ENCODE peak calls at places on chromosomes 4 and X, in five cellular contexts. One of them, this sample, is unnamed.
A peak's percentile ranks its signal among the peaks of the same experiment; 100 is the strongest.

GRCh38 chr4:44928062-44928380 is 201.7 kb upstream of the GNPDA2 start:
- DNase-seq in heart right ventricle: no peak
- DNase-seq in NCI-H1436: no peak
- DNase-seq in pulmonary artery endothelial cell: no peak
- DNase-seq in activated gamma-delta T cell treated with Interleukin-2 at 50 U/mL for 16 hours: no peak
- DNase-seq in this sample: no peak

GRCh38 chr4:127685292-127685691 is 44.9 kb upstream of the SLC25A31 start:
- DNase-seq in heart right ventricle: no peak
- DNase-seq in NCI-H1436: no peak
- DNase-seq in activated gamma-delta T cell treated with Interleukin-2 at 50 U/mL for 16 hours: no peak
- DNase-seq in pulmonary artery endothelial cell: no peak
- DNase-seq in this sample: no peak

GRCh38 chr4:10461850-10462400 is 4.7 kb upstream of the ZNF518B start:
- DNase-seq in heart right ventricle: no peak
- DNase-seq in NCI-H1436: no peak
- DNase-seq in pulmonary artery endothelial cell: no peak
- DNase-seq in activated gamma-delta T cell treated with Interleukin-2 at 50 U/mL for 16 hours: no peak
- DNase-seq in this sample: no peak

GRCh38 chrX:149374751-149375150 is 130.4 kb downstream of the IDS start:
- DNase-seq in pulmonary artery endothelial cell: no peak
- DNase-seq in heart right ventricle: no peak
- DNase-seq in NCI-H1436: no peak
- DNase-seq in activated gamma-delta T cell treated with Interleukin-2 at 50 U/mL for 16 hours: no peak
- DNase-seq in this sample: no peak

GRCh38 chrX:14676431-14676830 is 147.1 kb downstream of the GLRA2 start:
- DNase-seq in activated gamma-delta T cell treated with Interleukin-2 at 50 U/mL for 16 hours: no peak
- DNase-seq in NCI-H1436: no peak
- DNase-seq in heart right ventricle: no peak
- DNase-seq in pulmonary artery endothelial cell: no peak
- DNase-seq in this sample: no peak

GRCh38 chr4:168589154-168589553 is 92.3 kb downstream of the PALLD start:
- DNase-seq in heart right ventricle: no peak
- DNase-seq in activated gamma-delta T cell treated with Interleukin-2 at 50 U/mL for 16 hours: no peak
- DNase-seq in NCI-H1436: no peak
- DNase-seq in pulmonary artery endothelial cell: no peak
- DNase-seq in this sample: no peak

GRCh38 chrX:44071847-44072545 is 98.8 kb upstream of the NDP start:
- DNase-seq in activated gamma-delta T cell treated with Interleukin-2 at 50 U/mL for 16 hours: no peak
- DNase-seq in heart right ventricle: no peak
- DNase-seq in NCI-H1436: no peak
- DNase-seq in pulmonary artery endothelial cell: no peak
- DNase-seq in this sample: no peak

GRCh38 chr4:3047464-3048286 is 26.7 kb downstream of the HTT-AS start:
- DNase-seq in pulmonary artery endothelial cell: no peak
- DNase-seq in heart right ventricle: peak; percentile 62
- DNase-seq in NCI-H1436: peak; percentile 23
- DNase-seq in activated gamma-delta T cell treated with Interleukin-2 at 50 U/mL for 16 hours: peak; percentile 54
- DNase-seq in this sample: no peak

GRCh38 chrX:102784550-102784949 is 64.0 kb downstream of the GPRASP3 start:
- DNase-seq in pulmonary artery endothelial cell: no peak
- DNase-seq in heart right ventricle: no peak
- DNase-seq in activated gamma-delta T cell treated with Interleukin-2 at 50 U/mL for 16 hours: no peak
- DNase-seq in NCI-H1436: no peak
- DNase-seq in this sample: no peak

GRCh38 chr4:123701046-123701445 is 304.5 kb downstream of the SPRY1 start:
- DNase-seq in pulmonary artery endothelial cell: peak; percentile 35
- DNase-seq in NCI-H1436: no peak
- DNase-seq in activated gamma-delta T cell treated with Interleukin-2 at 50 U/mL for 16 hours: no peak
- DNase-seq in heart right ventricle: no peak
- DNase-seq in this sample: no peak

GRCh38 chr4:141180991-141181760 is 39.5 kb upstream of the ZNF330 start:
- DNase-seq in activated gamma-delta T cell treated with Interleukin-2 at 50 U/mL for 16 hours: no peak
- DNase-seq in heart right ventricle: no peak
- DNase-seq in pulmonary artery endothelial cell: no peak
- DNase-seq in NCI-H1436: no peak
- DNase-seq in this sample: no peak

GRCh38 chr4:7857238-7857701 is 82.4 kb downstream of the AFAP1 start:
- DNase-seq in NCI-H1436: no peak
- DNase-seq in heart right ventricle: no peak
- DNase-seq in activated gamma-delta T cell treated with Interleukin-2 at 50 U/mL for 16 hours: no peak
- DNase-seq in pulmonary artery endothelial cell: no peak
- DNase-seq in this sample: no peak

GRCh38 chr4:20313237-20314030 is 61.7 kb downstream of the SLIT2 start:
- DNase-seq in heart right ventricle: no peak
- DNase-seq in NCI-H1436: no peak
- DNase-seq in pulmonary artery endothelial cell: no peak
- DNase-seq in activated gamma-delta T cell treated with Interleukin-2 at 50 U/mL for 16 hours: no peak
- DNase-seq in this sample: no peak

GRCh38 chr4:26782830-26783202 is 77.8 kb upstream of the STIM2 start:
- DNase-seq in NCI-H1436: no peak
- DNase-seq in heart right ventricle: no peak
- DNase-seq in activated gamma-delta T cell treated with Interleukin-2 at 50 U/mL for 16 hours: no peak
- DNase-seq in pulmonary artery endothelial cell: no peak
- DNase-seq in this sample: no peak

GRCh38 chrX:103157511-103158316 is 57.2 kb upstream of the BEX4 start:
- DNase-seq in activated gamma-delta T cell treated with Interleukin-2 at 50 U/mL for 16 hours: no peak
- DNase-seq in pulmonary artery endothelial cell: no peak
- DNase-seq in heart right ventricle: no peak
- DNase-seq in NCI-H1436: peak; percentile 4
- DNase-seq in this sample: no peak

GRCh38 chr4:41632481-41633073 is 94.6 kb downstream of the LIMCH1 start:
- DNase-seq in NCI-H1436: no peak
- DNase-seq in pulmonary artery endothelial cell: no peak
- DNase-seq in heart right ventricle: no peak
- DNase-seq in activated gamma-delta T cell treated with Interleukin-2 at 50 U/mL for 16 hours: no peak
- DNase-seq in this sample: no peak

GRCh38 chr4:10082047-10082446 is 34.6 kb downstream of the WDR1 start:
- DNase-seq in pulmonary artery endothelial cell: no peak
- DNase-seq in heart right ventricle: no peak
- DNase-seq in activated gamma-delta T cell treated with Interleukin-2 at 50 U/mL for 16 hours: no peak
- DNase-seq in NCI-H1436: no peak
- DNase-seq in this sample: no peak

GRCh38 chrX:35728481-35728880 is 69.7 kb upstream of the MAGEB16 start:
- DNase-seq in NCI-H1436: no peak
- DNase-seq in pulmonary artery endothelial cell: no peak
- DNase-seq in activated gamma-delta T cell treated with Interleukin-2 at 50 U/mL for 16 hours: no peak
- DNase-seq in heart right ventricle: no peak
- DNase-seq in this sample: no peak

GRCh38 chr4:105520819-105521790 is 31.3 kb upstream of the ARHGEF38 start:
- DNase-seq in pulmonary artery endothelial cell: no peak
- DNase-seq in activated gamma-delta T cell treated with Interleukin-2 at 50 U/mL for 16 hours: no peak
- DNase-seq in heart right ventricle: no peak
- DNase-seq in NCI-H1436: peak; percentile 62
- DNase-seq in this sample: no peak

GRCh38 chr4:139825523-139826014 is 159.9 kb downstream of the MGST2 start:
- DNase-seq in activated gamma-delta T cell treated with Interleukin-2 at 50 U/mL for 16 hours: no peak
- DNase-seq in pulmonary artery endothelial cell: no peak
- DNase-seq in NCI-H1436: peak; percentile 70
- DNase-seq in heart right ventricle: no peak
- DNase-seq in this sample: no peak

GRCh38 chr4:80005863-80006262 is 67.2 kb downstream of the ANTXR2 start:
- DNase-seq in heart right ventricle: no peak
- DNase-seq in NCI-H1436: no peak
- DNase-seq in pulmonary artery endothelial cell: no peak
- DNase-seq in activated gamma-delta T cell treated with Interleukin-2 at 50 U/mL for 16 hours: no peak
- DNase-seq in this sample: no peak

GRCh38 chrX:9906919-9907318 is 60.2 kb upstream of the CLDN34 start:
- DNase-seq in pulmonary artery endothelial cell: no peak
- DNase-seq in NCI-H1436: no peak
- DNase-seq in heart right ventricle: no peak
- DNase-seq in activated gamma-delta T cell treated with Interleukin-2 at 50 U/mL for 16 hours: no peak
- DNase-seq in this sample: no peak

GRCh38 chrX:154028502-154029184 is 8.9 kb upstream of the IRAK1 start:
- DNase-seq in NCI-H1436: no peak
- DNase-seq in heart right ventricle: no peak
- DNase-seq in pulmonary artery endothelial cell: no peak
- DNase-seq in activated gamma-delta T cell treated with Interleukin-2 at 50 U/mL for 16 hours: no peak
- DNase-seq in this sample: no peak

GRCh38 chr4:114399085-114399484 is 199.5 kb upstream of the UGT8 start:
- DNase-seq in NCI-H1436: no peak
- DNase-seq in heart right ventricle: no peak
- DNase-seq in activated gamma-delta T cell treated with Interleukin-2 at 50 U/mL for 16 hours: no peak
- DNase-seq in pulmonary artery endothelial cell: no peak
- DNase-seq in this sample: no peak

GRCh38 chr4:79121875-79122358 is 182.7 kb upstream of the PAQR3 start:
- DNase-seq in pulmonary artery endothelial cell: no peak
- DNase-seq in heart right ventricle: no peak
- DNase-seq in activated gamma-delta T cell treated with Interleukin-2 at 50 U/mL for 16 hours: no peak
- DNase-seq in NCI-H1436: no peak
- DNase-seq in this sample: no peak

GRCh38 chr4:81606796-81607550 is 135.3 kb upstream of the RASGEF1B start:
- DNase-seq in NCI-H1436: no peak
- DNase-seq in pulmonary artery endothelial cell: no peak
- DNase-seq in heart right ventricle: no peak
- DNase-seq in activated gamma-delta T cell treated with Interleukin-2 at 50 U/mL for 16 hours: no peak
- DNase-seq in this sample: no peak

GRCh38 chr4:143023519-143023918 is 161.2 kb upstream of the USP38 start:
- DNase-seq in NCI-H1436: no peak
- DNase-seq in pulmonary artery endothelial cell: no peak
- DNase-seq in heart right ventricle: no peak
- DNase-seq in activated gamma-delta T cell treated with Interleukin-2 at 50 U/mL for 16 hours: no peak
- DNase-seq in this sample: no peak

GRCh38 chr4:29970626-29971025 is 749.5 kb upstream of the PCDH7 start:
- DNase-seq in activated gamma-delta T cell treated with Interleukin-2 at 50 U/mL for 16 hours: no peak
- DNase-seq in pulmonary artery endothelial cell: no peak
- DNase-seq in heart right ventricle: no peak
- DNase-seq in NCI-H1436: no peak
- DNase-seq in this sample: no peak

GRCh38 chr4:155973639-155974475 is 20.2 kb upstream of the CTSO start:
- DNase-seq in activated gamma-delta T cell treated with Interleukin-2 at 50 U/mL for 16 hours: no peak
- DNase-seq in pulmonary artery endothelial cell: no peak
- DNase-seq in NCI-H1436: no peak
- DNase-seq in heart right ventricle: no peak
- DNase-seq in this sample: no peak

GRCh38 chr4:120018786-120019185 is 47.9 kb downstream of the MAD2L1 start:
- DNase-seq in activated gamma-delta T cell treated with Interleukin-2 at 50 U/mL for 16 hours: no peak
- DNase-seq in NCI-H1436: no peak
- DNase-seq in heart right ventricle: no peak
- DNase-seq in pulmonary artery endothelial cell: no peak
- DNase-seq in this sample: no peak

GRCh38 chr4:104906274-104906673 is 240.4 kb upstream of the TET2 start:
- DNase-seq in heart right ventricle: no peak
- DNase-seq in pulmonary artery endothelial cell: no peak
- DNase-seq in activated gamma-delta T cell treated with Interleukin-2 at 50 U/mL for 16 hours: no peak
- DNase-seq in NCI-H1436: no peak
- DNase-seq in this sample: no peak

GRCh38 chrX:73262991-73263390 is 48.3 kb upstream of the NAP1L2 start:
- DNase-seq in pulmonary artery endothelial cell: no peak
- DNase-seq in NCI-H1436: peak; percentile 3
- DNase-seq in heart right ventricle: no peak
- DNase-seq in activated gamma-delta T cell treated with Interleukin-2 at 50 U/mL for 16 hours: no peak
- DNase-seq in this sample: no peak

GRCh38 chrX:52574416-52575275 is 57.8 kb upstream of the XAGE1B start:
- DNase-seq in pulmonary artery endothelial cell: peak; percentile 17
- DNase-seq in activated gamma-delta T cell treated with Interleukin-2 at 50 U/mL for 16 hours: peak; percentile 11
- DNase-seq in heart right ventricle: no peak
- DNase-seq in NCI-H1436: peak; percentile 40
- DNase-seq in this sample: no peak

GRCh38 chr4:825063-825968 is 613 bp downstream of the CPLX1 start:
- DNase-seq in pulmonary artery endothelial cell: no peak
- DNase-seq in heart right ventricle: peak; percentile 14
- DNase-seq in NCI-H1436: no peak
- DNase-seq in activated gamma-delta T cell treated with Interleukin-2 at 50 U/mL for 16 hours: peak; percentile 27
- DNase-seq in this sample: no peak

GRCh38 chrX:1564750-1565683 is 26.4 kb upstream of the AKAP17A start:
- DNase-seq in pulmonary artery endothelial cell: no peak
- DNase-seq in heart right ventricle: no peak
- DNase-seq in NCI-H1436: no peak
- DNase-seq in activated gamma-delta T cell treated with Interleukin-2 at 50 U/mL for 16 hours: no peak
- DNase-seq in this sample: no peak

GRCh38 chr4:133270021-133270570 is 121.0 kb downstream of the PCDH10 start:
- DNase-seq in activated gamma-delta T cell treated with Interleukin-2 at 50 U/mL for 16 hours: no peak
- DNase-seq in pulmonary artery endothelial cell: no peak
- DNase-seq in heart right ventricle: no peak
- DNase-seq in NCI-H1436: no peak
- DNase-seq in this sample: no peak

GRCh38 chrX:69082055-69082752 is 83.0 kb downstream of the PJA1 start:
- DNase-seq in pulmonary artery endothelial cell: no peak
- DNase-seq in heart right ventricle: no peak
- DNase-seq in activated gamma-delta T cell treated with Interleukin-2 at 50 U/mL for 16 hours: no peak
- DNase-seq in NCI-H1436: no peak
- DNase-seq in this sample: no peak